ENCODE peak calls at places on chromosome 1, in ten cellular contexts. C is GDM1; G is GM12865; V is stimulated activated effector memory CD8-positive, alpha-beta T cell treated with anti-CD3 and anti-CD28 coated beads, Interleukin-12 subunit alpha, Interleukin-12 subunit beta, amount 100 ng/mL, for 72 hours; Z is tibial nerve; A is choroid plexus epithelial cell; Y is posterior cingulate gyrus; R is activated T-cell treated with anti-CD3 and anti-CD28 coated beads, Interleukin-2, amount 50 U/mL, for 4 hours; D is NCI-H2081; L is HFF-Myc. W is an unnamed sample.

GRCh38 chr1:89125571-89126233 is at the start of gene GBP2:
- DNase-seq in C (peak), G (peak), V (no peak), Z (peak), A (peak), Y (peak), R (no peak), D (no peak), L (peak), W (no peak)

GRCh38 chr1:55156093-55156492 is 59.1 kb downstream of the USP24 start:
- DNase-seq in C (no peak), G (no peak), V (no peak), Z (no peak), A (peak), Y (no peak), R (no peak), D (no peak), L (no peak), W (no peak)

GRCh38 chr1:161307230-161307768 is 2.5 kb downstream of the MPZ start:
- DNase-seq in C (no peak), G (peak), V (no peak), Z (no peak), A (peak), Y (peak), R (no peak), D (no peak), L (peak), W (no peak)

GRCh38 chr1:111857251-111857651 is 101.5 kb downstream of the DDX20 start:
- DNase-seq in C (no peak), G (no peak), V (no peak), Z (no peak), A (no peak), Y (peak), R (no peak), D (no peak), L (no peak), W (no peak)

GRCh38 chr1:226365831-226366231 is 42.1 kb downstream of the PARP1 start:
- DNase-seq in C (no peak), G (no peak), V (no peak), Z (no peak), A (peak), Y (no peak), R (no peak), D (no peak), L (no peak), W (no peak)

GRCh38 chr1:21325731-21326387 is 35.6 kb upstream of the ECE1 start:
- DNase-seq in C (no peak), G (no peak), V (no peak), Z (no peak), A (no peak), Y (peak), R (no peak), D (no peak), L (no peak), W (no peak)

GRCh38 chr1:53572061-53572801 is 113.0 kb downstream of the DMRTB1 start:
- DNase-seq in C (no peak), G (no peak), V (no peak), Z (no peak), A (peak), Y (peak), R (no peak), D (peak), L (no peak), W (peak)

GRCh38 chr1:51583532-51583931 is 33.4 kb upstream of the OSBPL9 start:
- DNase-seq in C (no peak), G (no peak), V (no peak), Z (peak), A (peak), Y (peak), R (no peak), D (no peak), L (no peak), W (peak)

GRCh38 chr1:109132980-109133379 is 19.1 kb downstream of the ELAPOR1 start:
- DNase-seq in C (no peak), G (no peak), V (no peak), Z (no peak), A (no peak), Y (peak), R (no peak), D (no peak), L (no peak), W (no peak)

GRCh38 chr1:39102537-39103320 is 76.6 kb downstream of the NDUFS5 start:
- DNase-seq in C (peak), G (peak), V (no peak), Z (no peak), A (peak), Y (peak), R (no peak), D (peak), L (peak), W (peak)

GRCh38 chr1:207862241-207862787 is 48.6 kb downstream of the CD34 start:
- DNase-seq in C (no peak), G (no peak), V (no peak), Z (no peak), A (peak), Y (no peak), R (no peak), D (no peak), L (no peak), W (no peak)

GRCh38 chr1:212428496-212428895 is 4.2 kb upstream of the NENF start:
- DNase-seq in C (no peak), G (no peak), V (no peak), Z (no peak), A (no peak), Y (no peak), R (no peak), D (no peak), L (no peak), W (no peak)

GRCh38 chr1:118275716-118276115 is 90.7 kb upstream of the SPAG17 start:
- DNase-seq in C (no peak), G (no peak), V (no peak), Z (no peak), A (no peak), Y (no peak), R (no peak), D (no peak), L (no peak), W (no peak)

GRCh38 chr1:172742599-172743500 is 83.9 kb downstream of the FASLG start:
- DNase-seq in C (peak), G (peak), V (no peak), Z (no peak), A (peak), Y (no peak), R (no peak), D (peak), L (no peak), W (no peak)